ENCODE peak calls at places on chromosomes 6 and 20, in five cellular contexts. S is fibroblast of lung, K is stomach, M is upper lobe of left lung, Y is aorta. C is an unnamed sample. For H3K27me3, the result is how much of the 10 kb centered on the place peaks cover.

GRCh38 chr20:62845818-62846527 is 15.6 kb downstream of the TCFL5 start:
- DNase-seq in Y (no peak), M (no peak), S (no peak), K (no peak), C (no peak)

GRCh38 chr20:36197271-36197670 is 39.0 kb upstream of the AAR2 start:
- DNase-seq in S (no peak), M (no peak), K (no peak), Y (no peak), C (no peak)

GRCh38 chr20:1876217-1876921 is 18.8 kb upstream of the SIRPA start:
- DNase-seq in K (no peak), M (no peak), Y (no peak), S (no peak), C (no peak)

GRCh38 chr20:1973921-1974440 is 19.9 kb downstream of the PDYN start:
- DNase-seq in Y (no peak), S (no peak), K (no peak), M (no peak), C (no peak)

GRCh38 chr6:135743476-135743875 is 108.0 kb upstream of the PDE7B start:
- DNase-seq in M (no peak), K (no peak), Y (no peak), S (no peak), C (no peak)

GRCh38 chr6:149364558-149364957 is 35.5 kb upstream of the SUMO4 start:
- DNase-seq in M (no peak), K (no peak), S (peak), Y (no peak), C (no peak)

GRCh38 chr20:51354191-51354768 is 188.2 kb downstream of the NFATC2 start:
- DNase-seq in Y (no peak), K (no peak), S (peak), M (no peak), C (no peak)

GRCh38 chr6:155528982-155529453 is 73.4 kb upstream of the NOX3 start:
- DNase-seq in M (no peak), K (no peak), S (peak), Y (no peak), C (no peak)

GRCh38 chr6:119818876-119819275 is 469.3 kb upstream of the MAN1A1 start:
- DNase-seq in K (no peak), Y (no peak), M (no peak), S (no peak), C (no peak)

GRCh38 chr6:37054580-37054979 is 49.1 kb downstream of the FGD2 start:
- DNase-seq in S (no peak), Y (no peak), M (no peak), K (no peak), C (no peak)

GRCh38 chr6:9789201-9789600 is 625.7 kb downstream of the TFAP2A start:
- DNase-seq in Y (no peak), S (no peak), K (no peak), M (no peak), C (no peak)

GRCh38 chr6:70620746-70621145 is 46.9 kb upstream of the SMAP1 start:
- DNase-seq in K (no peak), S (no peak), Y (no peak), M (no peak), C (no peak)

DNA sequence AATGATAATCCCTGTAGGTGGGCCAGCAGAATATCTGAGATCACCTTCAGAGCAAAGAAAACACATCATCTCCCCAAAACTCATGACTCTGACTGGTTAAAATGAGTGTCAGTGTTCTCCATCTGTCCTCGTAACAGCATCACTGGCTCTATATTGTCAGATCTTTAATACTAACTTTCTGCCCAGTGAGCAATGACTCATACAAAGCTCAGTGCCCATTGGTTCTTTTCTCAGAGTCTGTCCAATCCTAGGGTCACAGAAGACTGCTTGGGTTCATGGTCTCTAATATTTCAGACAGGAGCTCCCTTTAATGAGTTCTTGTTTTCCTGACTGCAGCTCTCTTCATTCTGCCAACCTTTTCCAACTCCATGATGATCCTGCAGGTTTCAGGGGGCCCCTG is 36.4 kb downstream of the HLA-DPB1 start:
- DNase-seq in S (peak), M (no peak), Y (no peak), K (no peak), C (no peak)
- H3K27me3 ChIP-seq in S (under half), M (under half), Y (under half), K (half or more), C (under half)

GRCh38 chr6:133242761-133243590 is 1.8 kb downstream of the EYA4 start:
- DNase-seq in Y (no peak), S (peak), M (peak), K (no peak), C (no peak)

GRCh38 chr6:133244502-133244901 is 3.3 kb downstream of the EYA4 start:
- DNase-seq in M (no peak), Y (no peak), S (peak), K (no peak), C (no peak)

GRCh38 chr6:133241901-133242760 is 974 bp downstream of the EYA4 start:
- DNase-seq in S (peak), Y (no peak), K (no peak), M (peak), C (no peak)

GRCh38 chr6:133245033-133245903 is 4.1 kb downstream of the EYA4 start:
- DNase-seq in K (no peak), S (peak), M (no peak), Y (no peak), C (no peak)

GRCh38 chr6:133243723-133244122 is 2.6 kb downstream of the EYA4 start:
- DNase-seq in Y (no peak), S (peak), K (no peak), M (no peak), C (no peak)
- H3K27me3 ChIP-seq in Y (under half), S (under half), K (half or more), M (under half), C (half or more)

GRCh38 chr6:27228963-27229477 is 18.5 kb upstream of the PRSS16 start:
- DNase-seq in K (no peak), M (no peak), S (no peak), Y (no peak), C (no peak)
- H3K27me3 ChIP-seq in K (half or more), M (under half), S (under half), Y (under half), C (half or more)

GRCh38 chr6:7522873-7523272 is 18.6 kb upstream of the DSP start:
- DNase-seq in M (no peak), S (no peak), Y (no peak), K (no peak), C (no peak)

GRCh38 chr6:7528565-7528964 is 12.9 kb upstream of the DSP start:
- DNase-seq in S (no peak), M (no peak), K (no peak), Y (no peak), C (no peak)

GRCh38 chr6:7526755-7527154 is 14.7 kb upstream of the DSP start:
- DNase-seq in M (no peak), K (no peak), S (no peak), Y (no peak), C (no peak)

GRCh38 chr6:7518853-7519252 is 22.6 kb upstream of the DSP start:
- DNase-seq in M (no peak), K (no peak), Y (no peak), S (no peak), C (no peak)

DNA sequence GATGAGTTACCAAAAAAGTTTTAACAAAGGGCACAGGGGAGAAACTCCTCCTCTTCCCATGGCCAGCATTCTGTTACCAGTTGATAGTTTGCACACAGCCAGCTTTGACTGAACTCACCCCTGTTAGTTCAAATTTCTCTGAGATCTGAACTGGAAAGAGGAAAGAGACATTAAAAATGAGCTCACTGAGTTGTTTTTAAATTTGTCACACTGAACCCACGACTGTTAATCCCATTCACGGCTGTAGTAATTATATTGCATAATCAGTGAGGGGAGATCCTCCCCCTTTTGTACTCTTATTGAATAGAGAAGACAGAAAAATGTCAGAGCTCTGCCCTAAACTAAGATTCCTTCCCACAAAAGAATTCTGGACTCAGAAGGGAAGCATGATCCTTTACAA is 17.5 kb upstream of the DSP start:
- DNase-seq in M (no peak), S (no peak), K (no peak), Y (no peak), C (no peak)
- H3K27me3 ChIP-seq in M (under half), S (under half), K (under half), Y (under half), C (under half)

DNA sequence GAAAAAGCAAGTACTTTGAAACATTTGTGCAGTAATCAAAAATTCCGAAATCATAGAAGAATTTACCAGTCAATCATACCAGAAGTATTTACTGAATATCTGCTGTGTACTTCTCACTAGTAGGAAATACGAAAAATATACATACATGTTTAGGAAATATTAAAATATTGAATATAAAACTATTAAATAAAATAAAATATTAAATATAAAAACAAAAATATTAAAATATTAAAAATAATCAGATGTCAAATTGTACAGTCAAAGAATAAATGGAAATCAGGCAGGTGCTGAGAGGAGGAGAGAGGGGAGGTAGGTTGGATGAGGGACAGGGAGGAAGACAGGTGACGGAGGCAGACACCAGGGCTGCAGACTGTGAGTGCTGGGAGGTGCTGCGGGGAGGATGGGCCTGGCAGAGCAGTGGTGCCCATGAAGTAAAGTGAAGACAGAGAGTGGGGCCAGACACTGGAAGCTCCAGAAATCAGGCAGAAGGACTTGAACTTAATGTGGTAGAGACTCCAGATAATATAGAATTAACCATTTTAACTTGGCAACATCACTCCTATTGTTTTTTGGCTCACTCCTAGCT is 55.9 kb downstream of the PRKN start:
- DNase-seq in Y (no peak), K (no peak), S (no peak), M (no peak), C (no peak)
- H3K27me3 ChIP-seq in Y (under half), K (under half), S (under half), M (under half), C (under half)

DNA sequence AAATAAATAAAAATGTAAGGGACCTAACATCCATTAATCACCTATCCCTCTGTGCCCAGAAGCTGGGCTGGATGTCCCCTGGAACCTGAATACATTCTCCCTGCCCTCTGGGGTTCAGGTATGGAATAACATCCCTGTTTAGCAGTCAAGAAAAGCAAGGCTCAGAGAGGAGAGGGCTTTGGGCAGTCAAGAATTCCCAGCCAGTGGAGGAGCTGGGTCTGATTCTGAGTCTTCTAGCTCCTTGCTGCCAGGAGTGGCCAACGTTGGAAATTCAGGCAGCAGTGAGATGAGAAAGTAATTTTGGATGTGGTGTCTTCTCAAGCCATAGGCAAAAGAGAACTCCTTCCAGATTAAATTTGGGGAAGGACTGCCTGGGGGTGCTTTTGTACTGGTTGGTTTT is 42.6 kb upstream of the ZNFX1 start:
- DNase-seq in S (peak), Y (no peak), K (no peak), M (no peak), C (no peak)
- H3K27me3 ChIP-seq in S (half or more), Y (under half), K (half or more), M (under half), C (half or more)

GRCh38 chr6:7087491-7087979 is 20.2 kb upstream of the RREB1 start:
- DNase-seq in Y (no peak), K (no peak), M (no peak), S (no peak), C (no peak)
- H3K27me3 ChIP-seq in Y (under half), K (under half), M (under half), S (under half), C (under half)

DNA sequence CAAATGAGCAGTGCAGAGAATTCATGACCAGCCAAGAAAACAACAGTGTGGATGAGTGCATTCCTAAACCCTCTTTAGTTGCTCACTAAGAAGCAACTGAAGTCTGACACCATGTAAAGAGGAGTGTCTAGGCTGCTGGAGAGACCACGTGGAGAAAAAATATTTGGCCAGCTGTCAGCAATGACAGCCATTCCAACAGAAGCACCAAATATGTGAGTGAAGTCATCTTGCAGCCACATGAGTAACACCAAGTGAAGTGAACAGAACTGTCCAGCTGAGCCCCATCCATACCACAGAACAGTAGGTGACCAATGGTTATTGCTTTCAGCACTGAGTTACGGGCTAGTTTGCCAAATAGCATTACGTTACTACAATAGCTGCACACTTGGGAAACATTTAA is 89.4 kb downstream of the TBXT start:
- DNase-seq in S (peak), K (no peak), M (no peak), Y (no peak), C (no peak)
- H3K27me3 ChIP-seq in S (under half), K (under half), M (under half), Y (under half), C (under half)

C was measured in suprapubic skin.